ENCODE peak calls at places on chromosomes 5 and 9, in eight cellular contexts. G is uterus, T is A673, Y is Calu3, Z is foreskin fibroblast, V is cardiac muscle cell, H is foreskin keratinocyte, W is PC-9. X is an unnamed sample.

GRCh38 chr5:157566902-157567489 is 8.6 kb downstream of the ADAM19 start:
- DNase-seq in H (no peak), G (no peak), V (no peak), Z (no peak), W (no peak), Y (no peak), T (no peak), X (no peak)

GRCh38 chr5:163696270-163696887 is 191.0 kb downstream of the MAT2B start:
- DNase-seq in H (peak; percentile 43), W (peak; percentile 19), Y (peak; percentile 67), Z (peak; percentile 79), G (no peak), T (peak; percentile 40), V (peak; percentile 87), X (peak; percentile 2)

GRCh38 chr5:158991391-158991790 is 108.3 kb downstream of the EBF1 start:
- DNase-seq in H (no peak), Y (no peak), W (no peak), Z (peak; percentile 70), T (no peak), V (no peak), G (no peak), X (no peak)

GRCh38 chr9:134621558-134622110 is 20.0 kb upstream of the COL5A1 start:
- DNase-seq in Y (no peak), H (no peak), W (no peak), T (no peak), V (no peak), G (peak; percentile 7), Z (no peak), X (no peak)

GRCh38 chr5:7363067-7363677 is 32.8 kb upstream of the ADCY2 start:
- DNase-seq in T (peak; percentile 65), W (no peak), V (no peak), Y (no peak), G (no peak), H (no peak), Z (no peak), X (no peak)

GRCh38 chr5:73122875-73123810 is 2.8 kb downstream of the TMEM171 start:
- DNase-seq in T (peak; percentile 99), H (no peak), W (no peak), G (no peak), Z (peak; percentile 76), Y (no peak), V (peak; percentile 83), X (peak; percentile 11)

GRCh38 chr9:76557674-76558073 is 98.7 kb downstream of the GCNT1 start:
- DNase-seq in G (no peak), Y (no peak), V (peak; percentile 16), W (no peak), H (no peak), T (no peak), Z (peak; percentile 94), X (no peak)

GRCh38 chr9:113701741-113702422 is 174.2 kb upstream of the ZNF618 start:
- DNase-seq in Z (peak; percentile 63), H (no peak), G (no peak), T (no peak), V (no peak), W (no peak), Y (no peak), X (no peak)

GRCh38 chr5:51208291-51208690 is 175.0 kb upstream of the ISL1 start:
- DNase-seq in T (no peak), G (no peak), W (no peak), V (no peak), Z (no peak), Y (peak; percentile 2), H (no peak), X (no peak)

GRCh38 chr9:35322075-35322885 is 160.5 kb downstream of the UNC13B start:
- DNase-seq in Z (peak; percentile 33), G (no peak), W (no peak), Y (no peak), T (peak; percentile 89), H (no peak), V (no peak), X (no peak)

GRCh38 chr9:16651445-16651964 is 219.0 kb downstream of the BNC2 start:
- DNase-seq in Y (no peak), W (no peak), V (no peak), Z (no peak), G (no peak), T (no peak), H (no peak), X (no peak)

GRCh38 chr5:138353550-138353893 is 1.0 kb downstream of the KDM3B start:
- DNase-seq in W (no peak), Y (no peak), G (no peak), H (no peak), Z (peak; percentile 68), T (no peak), V (no peak), X (peak; percentile 56)

GRCh38 chr5:171418982-171419662 is at the start of gene FGF18:
- DNase-seq in V (peak; percentile 65), H (peak; percentile 13), G (no peak), T (peak; percentile 74), Y (peak; percentile 69), W (peak; percentile 69), Z (peak; percentile 73), X (peak; percentile 58)

GRCh38 chr5:109692011-109692410 is 2.3 kb downstream of the MAN2A1 start:
- DNase-seq in W (no peak), T (no peak), H (no peak), Z (peak; percentile 74), V (peak; percentile 52), Y (no peak), G (no peak), X (peak; percentile 18)

GRCh38 chr5:66646570-66646969 is 50.4 kb downstream of the MAST4 start:
- DNase-seq in G (no peak), Y (no peak), V (peak; percentile 54), Z (peak; percentile 13), W (no peak), H (no peak), T (no peak), X (no peak)

GRCh38 chr5:568809-569208 is 43.3 kb upstream of the CEP72 start:
- DNase-seq in G (no peak), W (no peak), V (no peak), T (no peak), H (no peak), Z (no peak), Y (no peak), X (no peak)

GRCh38 chr9:105860526-105860925 is 166.2 kb downstream of the TMEM38B start:
- DNase-seq in H (no peak), Z (no peak), G (no peak), V (no peak), Y (no peak), T (no peak), W (no peak), X (no peak)

GRCh38 chr5:32099486-32100035 is 74.6 kb downstream of the GOLPH3 start:
- DNase-seq in G (no peak), Y (no peak), H (no peak), V (no peak), W (no peak), T (no peak), Z (no peak), X (no peak)

GRCh38 chr5:83069406-83069805 is 7.8 kb downstream of the TMEM167A start:
- DNase-seq in T (no peak), H (no peak), Y (no peak), W (no peak), V (peak; percentile 21), G (no peak), Z (peak; percentile 45), X (no peak)

GRCh38 chr9:73411494-73411893 is 259.8 kb downstream of the ANXA1 start:
- DNase-seq in G (no peak), T (no peak), V (no peak), Y (no peak), Z (no peak), H (no peak), W (no peak), X (no peak)

GRCh38 chr9:81560851-81561732 is 128.3 kb downstream of the TLE1 start:
- DNase-seq in V (peak; percentile 26), H (no peak), Y (no peak), T (no peak), W (no peak), Z (no peak), G (no peak), X (no peak)

GRCh38 chr9:35690447-35691324 is 961 bp upstream of the TPM2 start:
- DNase-seq in T (peak; percentile 71), V (peak; percentile 93), W (peak; percentile 38), Y (peak; percentile 39), G (peak; percentile 93), Z (peak; percentile 84), H (no peak), X (peak; percentile 47)

GRCh38 chr9:126403451-126403850 is 76.8 kb downstream of the MVB12B start:
- DNase-seq in Z (peak; percentile 43), V (no peak), G (no peak), Y (no peak), H (no peak), T (no peak), W (no peak), X (no peak)

GRCh38 chr5:96901384-96901783 is 25.1 kb downstream of the ERAP2 start:
- DNase-seq in H (no peak), Z (no peak), Y (no peak), W (no peak), T (peak; percentile 17), G (no peak), V (no peak), X (no peak)
- TF ChIP-seq CTCF in H (peak; percentile 22), Z (no peak), Y (peak; percentile 41), W (no peak), T (peak; percentile 27), G (no peak), V (peak; percentile 6), X (no peak)

GRCh38 chr9:2662496-2662895 is 40.9 kb downstream of the VLDLR start:
- DNase-seq in H (no peak), V (no peak), G (no peak), Z (peak; percentile 26), Y (peak; percentile 4), T (peak; percentile 5), W (no peak), X (no peak)
- TF ChIP-seq CTCF in H (peak; percentile 34), V (no peak), G (no peak), Z (no peak), Y (no peak), T (peak; percentile 35), W (peak; percentile 18), X (no peak)

GRCh38 chr5:179907570-179908324 is at the start of gene TBC1D9B:
- DNase-seq in G (peak; percentile 65), V (peak; percentile 84), H (no peak), Y (peak; percentile 74), Z (peak; percentile 87), T (peak; percentile 68), W (peak; percentile 69), X (peak; percentile 57)

GRCh38 chr5:179906294-179906794 is 1.4 kb downstream of the TBC1D9B start:
- DNase-seq in G (no peak), Z (no peak), W (no peak), Y (no peak), H (no peak), V (no peak), T (no peak), X (peak; percentile 28)

GRCh38 chr5:179909224-179909623 is 1.5 kb upstream of the TBC1D9B start:
- DNase-seq in T (no peak), G (no peak), H (no peak), Y (no peak), Z (no peak), V (no peak), W (no peak), X (no peak)

GRCh38 chr5:179906795-179907569 is 715 bp downstream of the TBC1D9B start:
- DNase-seq in Z (peak; percentile 54), H (no peak), G (no peak), W (peak; percentile 43), V (peak; percentile 21), Y (peak; percentile 41), T (peak; percentile 12), X (peak; percentile 41)

GRCh38 chr5:179908528-179908927 is 831 bp upstream of the TBC1D9B start:
- DNase-seq in V (no peak), Z (no peak), Y (no peak), T (no peak), G (no peak), W (no peak), H (no peak), X (peak; percentile 20)
- TF ChIP-seq CTCF in V (no peak), Z (peak; percentile 5), Y (no peak), T (peak; percentile 24), G (no peak), W (peak; percentile 16), H (no peak), X (no peak)

GRCh38 chr5:21919417-21920022 is 933.6 kb downstream of the CDH12 start:
- DNase-seq in H (no peak), T (peak; percentile 89), V (peak; percentile 50), Z (peak; percentile 2), Y (peak; percentile 34), G (no peak), W (peak; percentile 25), X (peak; percentile 2)
- TF ChIP-seq CTCF in H (peak; percentile 81), T (peak; percentile 91), V (peak; percentile 61), Z (peak; percentile 36), Y (no peak), G (no peak), W (peak; percentile 78), X (peak; percentile 44)

X was measured in activated CD8-positive, alpha-beta T cell treated with anti-CD3 and anti-CD28 coated beads for 36 hours.